ENCODE peak calls at places on chromosome 16, in nine cellular contexts. O is GM13976; G is naive thymus-derived CD8-positive, alpha-beta T cell; J is CD4-positive, alpha-beta T cell; T is DND-41; V is natural killer cell; I is fibroblast of lung; Y is NT2/D1; D is BJ. W is an unnamed sample.

GRCh38 chr16:88681709-88682451 is 4.4 kb downstream of the SNAI3 start:
- DNase-seq in Y (no peak), O (peak; percentile 93), G (peak; percentile 79), D (no peak), T (peak; percentile 31), V (no peak), I (peak; percentile 28), J (peak; percentile 66), W (peak; percentile 47)

GRCh38 chr16:3431779-3432219 is 11.5 kb downstream of the ZNF597 start:
- DNase-seq in I (peak; percentile 54), J (peak; percentile 53), G (peak; percentile 75), D (no peak), T (no peak), Y (no peak), V (peak; percentile 46), O (peak; percentile 40), W (peak; percentile 36)

GRCh38 chr16:87791295-87792204 is 25.8 kb upstream of the KLHDC4 start:
- DNase-seq in V (no peak), J (no peak), O (no peak), D (no peak), I (no peak), T (no peak), G (no peak), Y (no peak), W (no peak)

GRCh38 chr16:883781-884180 is 83.2 kb upstream of the GNG13 start:
- DNase-seq in V (no peak), T (no peak), O (no peak), Y (no peak), D (no peak), I (no peak), J (no peak), G (no peak), W (no peak)

GRCh38 chr16:89924298-89924924 is 1.3 kb downstream of the TUBB3 start:
- DNase-seq in O (no peak), G (peak; percentile 66), V (no peak), T (peak; percentile 57), J (no peak), D (no peak), Y (peak; percentile 82), I (peak; percentile 36), W (peak; percentile 63)

GRCh38 chr16:3879258-3879886 is 1.1 kb downstream of the CREBBP start:
- DNase-seq in J (no peak), O (peak; percentile 21), I (no peak), T (no peak), D (no peak), V (peak; percentile 31), G (no peak), Y (no peak), W (no peak)

GRCh38 chr16:27650073-27650701 is 100.2 kb downstream of the KATNIP start:
- DNase-seq in G (no peak), T (no peak), O (no peak), D (no peak), V (no peak), J (no peak), I (no peak), Y (no peak), W (no peak)

GRCh38 chr16:27066655-27067054 is at the start of gene C16orf82:
- DNase-seq in I (no peak), G (no peak), O (no peak), D (no peak), J (no peak), V (no peak), T (no peak), Y (no peak), W (no peak)

GRCh38 chr16:6446370-6446769 is 886.3 kb upstream of the RBFOX1 start:
- DNase-seq in D (no peak), I (no peak), T (no peak), V (no peak), J (no peak), Y (peak; percentile 15), O (no peak), G (no peak), W (no peak)

GRCh38 chr16:29815032-29815721 is 775 bp upstream of the PAGR1 start:
- DNase-seq in T (peak; percentile 62), D (no peak), J (peak; percentile 51), O (no peak), I (no peak), Y (no peak), G (peak; percentile 60), V (no peak), W (peak; percentile 77)

GRCh38 chr16:47612711-47613110 is 151.6 kb downstream of the PHKB start:
- DNase-seq in D (no peak), O (no peak), T (no peak), I (no peak), J (no peak), V (no peak), Y (no peak), G (no peak), W (no peak)

W was measured in CD8-positive, alpha-beta memory T cell.